ENCODE peak calls at places on chromosomes 16 and 17, in four cellular contexts. One of them, this sample, is unnamed.

GRCh38 chr16:82055117-82055516 is 20.1 kb downstream of the HSD17B2 start:
- DNase-seq in neural progenitor cell: no peak
- DNase-seq in AG04449: no peak
- DNase-seq in heart left ventricle: no peak
- DNase-seq in this sample: no peak

GRCh38 chr16:11835309-11835708 is 16.0 kb downstream of the RSL1D1 start:
- DNase-seq in heart left ventricle: no peak
- DNase-seq in AG04449: no peak
- DNase-seq in neural progenitor cell: no peak
- DNase-seq in this sample: no peak

GRCh38 chr17:81027591-81028505 is 7.1 kb upstream of the BAIAP2 start:
- DNase-seq in AG04449: no peak
- DNase-seq in heart left ventricle: no peak
- DNase-seq in neural progenitor cell: no peak
- DNase-seq in this sample: no peak

GRCh38 chr16:26189496-26190005 is 497.8 kb downstream of the HS3ST4 start:
- DNase-seq in neural progenitor cell: no peak
- DNase-seq in AG04449: no peak
- DNase-seq in heart left ventricle: no peak
- DNase-seq in this sample: no peak

GRCh38 chr16:84753412-84754325 is 53.9 kb downstream of the USP10 start:
- DNase-seq in heart left ventricle: no peak
- DNase-seq in neural progenitor cell: no peak
- DNase-seq in AG04449: no peak
- DNase-seq in this sample: no peak

GRCh38 chr16:81623365-81624102 is 155.6 kb upstream of the PLCG2 start:
- DNase-seq in neural progenitor cell: peak; percentile 73
- DNase-seq in AG04449: no peak
- DNase-seq in heart left ventricle: peak; percentile 29
- DNase-seq in this sample: no peak

GRCh38 chr16:30185141-30185682 is 1.8 kb downstream of the CORO1A start:
- DNase-seq in neural progenitor cell: no peak
- DNase-seq in heart left ventricle: peak; percentile 60
- DNase-seq in AG04449: no peak
- DNase-seq in this sample: no peak

GRCh38 chr17:51056813-51057510 is 63.7 kb downstream of the SPAG9 start:
- DNase-seq in AG04449: peak; percentile 91
- DNase-seq in neural progenitor cell: peak; percentile 68
- DNase-seq in heart left ventricle: no peak
- DNase-seq in this sample: peak; percentile 52

GRCh38 chr16:58481931-58482330 is 18.0 kb upstream of the NDRG4 start:
- DNase-seq in neural progenitor cell: no peak
- DNase-seq in heart left ventricle: no peak
- DNase-seq in AG04449: no peak
- DNase-seq in this sample: no peak

GRCh38 chr17:78113804-78114785 is 14.5 kb downstream of the TMC6 start:
- DNase-seq in heart left ventricle: no peak
- DNase-seq in AG04449: no peak
- DNase-seq in neural progenitor cell: no peak
- DNase-seq in this sample: no peak

GRCh38 chr17:79029327-79030009 is 5.5 kb downstream of the C1QTNF1 start:
- DNase-seq in neural progenitor cell: no peak
- DNase-seq in heart left ventricle: no peak
- DNase-seq in AG04449: no peak
- DNase-seq in this sample: no peak

GRCh38 chr16:74723224-74723623 is 22.6 kb upstream of the MLKL start:
- DNase-seq in neural progenitor cell: no peak
- DNase-seq in heart left ventricle: no peak
- DNase-seq in AG04449: no peak
- DNase-seq in this sample: no peak

GRCh38 chr16:74726736-74727135 is 26.1 kb upstream of the MLKL start:
- DNase-seq in neural progenitor cell: no peak
- DNase-seq in AG04449: no peak
- DNase-seq in heart left ventricle: no peak
- DNase-seq in this sample: no peak

GRCh38 chr16:74725641-74726040 is 25.0 kb upstream of the MLKL start:
- DNase-seq in AG04449: no peak
- DNase-seq in heart left ventricle: no peak
- DNase-seq in neural progenitor cell: no peak
- DNase-seq in this sample: no peak

GRCh38 chr16:74726056-74726455 is 25.4 kb upstream of the MLKL start:
- DNase-seq in heart left ventricle: no peak
- DNase-seq in neural progenitor cell: no peak
- DNase-seq in AG04449: no peak
- DNase-seq in this sample: no peak

GRCh38 chr16:74724820-74725549 is 24.3 kb upstream of the MLKL start:
- DNase-seq in AG04449: peak; percentile 29
- DNase-seq in heart left ventricle: no peak
- DNase-seq in neural progenitor cell: no peak
- DNase-seq in this sample: no peak
- TF ChIP-seq CTCF in AG04449: peak; percentile 34
- TF ChIP-seq CTCF in heart left ventricle: no peak
- TF ChIP-seq CTCF in neural progenitor cell: no peak
- TF ChIP-seq CTCF in this sample: peak; percentile 8

GRCh38 chr17:8072339-8072726 is 15.2 kb downstream of the ALOX12B start:
- DNase-seq in heart left ventricle: no peak
- DNase-seq in AG04449: no peak
- DNase-seq in neural progenitor cell: peak; percentile 60
- DNase-seq in this sample: no peak
- TF ChIP-seq CTCF in heart left ventricle: no peak
- TF ChIP-seq CTCF in AG04449: no peak
- TF ChIP-seq CTCF in neural progenitor cell: no peak
- TF ChIP-seq CTCF in this sample: no peak

GRCh38 chr16:56601325-56601724 is 7.1 kb upstream of the MT2A start:
- DNase-seq in AG04449: no peak
- DNase-seq in heart left ventricle: no peak
- DNase-seq in neural progenitor cell: peak; percentile 45
- DNase-seq in this sample: no peak

GRCh38 chr16:56604966-56605365 is 3.4 kb upstream of the MT2A start:
- DNase-seq in heart left ventricle: no peak
- DNase-seq in AG04449: no peak
- DNase-seq in neural progenitor cell: no peak
- DNase-seq in this sample: no peak

GRCh38 chr16:56606071-56606687 is 2.2 kb upstream of the MT2A start:
- DNase-seq in heart left ventricle: no peak
- DNase-seq in neural progenitor cell: no peak
- DNase-seq in AG04449: no peak
- DNase-seq in this sample: no peak

GRCh38 chr16:56605475-56605874 is 2.9 kb upstream of the MT2A start:
- DNase-seq in AG04449: no peak
- DNase-seq in heart left ventricle: no peak
- DNase-seq in neural progenitor cell: no peak
- DNase-seq in this sample: no peak

GRCh38 chr16:56603589-56603988 is 4.8 kb upstream of the MT2A start:
- DNase-seq in AG04449: no peak
- DNase-seq in heart left ventricle: no peak
- DNase-seq in neural progenitor cell: peak; percentile 54
- DNase-seq in this sample: no peak
- TF ChIP-seq CTCF in AG04449: peak; percentile 58
- TF ChIP-seq CTCF in heart left ventricle: peak; percentile 37
- TF ChIP-seq CTCF in neural progenitor cell: peak; percentile 43
- TF ChIP-seq CTCF in this sample: peak; percentile 35

DNA sequence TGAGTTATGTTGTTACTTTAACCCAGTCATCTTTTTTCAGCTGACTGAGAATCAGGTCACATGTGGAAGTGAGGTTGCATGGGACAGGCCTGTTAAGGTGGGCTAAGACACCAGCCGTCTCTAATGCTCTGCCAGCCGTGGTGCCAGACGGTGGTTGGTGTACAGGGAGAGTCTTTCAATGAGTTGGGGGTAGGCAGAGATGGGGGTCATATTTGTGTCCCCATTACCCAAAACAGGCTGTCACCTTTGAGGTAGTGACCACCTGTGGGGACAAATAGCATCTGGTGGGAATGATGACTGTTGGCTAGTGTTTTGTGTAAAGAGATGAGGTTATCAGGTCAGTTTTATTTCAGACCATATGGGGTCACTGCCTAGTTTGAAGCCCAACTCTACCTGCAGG is 1.8 kb downstream of the RPL38 start:
- DNase-seq in neural progenitor cell: no peak
- DNase-seq in heart left ventricle: no peak
- DNase-seq in AG04449: no peak
- DNase-seq in this sample: no peak
- TF ChIP-seq CTCF in neural progenitor cell: no peak
- TF ChIP-seq CTCF in heart left ventricle: no peak
- TF ChIP-seq CTCF in AG04449: no peak
- TF ChIP-seq CTCF in this sample: no peak

This sample was measured in AG09319.